ENCODE peak calls at places on chromosome 10, in ten cellular contexts. One of them, this sample, is unnamed.

GRCh38 chr10:77925410-77925794 is 1.2 kb downstream of the DLG5 start:
- DNase-seq in brain microvascular endothelial cell: no peak
- DNase-seq in astrocyte of the spinal cord: peak; percentile 29
- DNase-seq in adrenal gland: peak; percentile 49
- DNase-seq in Caco-2: no peak
- DNase-seq in fibroblast of lung: peak; percentile 45
- DNase-seq in AG10803: peak; percentile 49
- DNase-seq in pancreas: no peak
- DNase-seq in CD4-positive, alpha-beta T cell: no peak
- DNase-seq in GM10248: no peak
- DNase-seq in this sample: peak; percentile 53

GRCh38 chr10:70765794-70766594 is 19.2 kb downstream of the TBATA start:
- DNase-seq in brain microvascular endothelial cell: no peak
- DNase-seq in astrocyte of the spinal cord: no peak
- DNase-seq in adrenal gland: no peak
- DNase-seq in Caco-2: peak; percentile 24
- DNase-seq in fibroblast of lung: no peak
- DNase-seq in AG10803: no peak
- DNase-seq in pancreas: no peak
- DNase-seq in CD4-positive, alpha-beta T cell: no peak
- DNase-seq in GM10248: no peak
- DNase-seq in this sample: no peak

GRCh38 chr10:24723386-24723787 is 300 bp downstream of the ARHGAP21 start:
- DNase-seq in brain microvascular endothelial cell: no peak
- DNase-seq in astrocyte of the spinal cord: peak; percentile 31
- DNase-seq in adrenal gland: peak; percentile 49
- DNase-seq in Caco-2: peak; percentile 48
- DNase-seq in fibroblast of lung: peak; percentile 42
- DNase-seq in AG10803: peak; percentile 41
- DNase-seq in pancreas: peak; percentile 75
- DNase-seq in CD4-positive, alpha-beta T cell: no peak
- DNase-seq in GM10248: peak; percentile 49
- DNase-seq in this sample: peak; percentile 23

GRCh38 chr10:118629211-118629610 is 33.8 kb upstream of the PRLHR start:
- DNase-seq in brain microvascular endothelial cell: no peak
- DNase-seq in astrocyte of the spinal cord: no peak
- DNase-seq in adrenal gland: no peak
- DNase-seq in Caco-2: no peak
- DNase-seq in fibroblast of lung: no peak
- DNase-seq in AG10803: peak; percentile 50
- DNase-seq in pancreas: no peak
- DNase-seq in CD4-positive, alpha-beta T cell: no peak
- DNase-seq in GM10248: no peak
- DNase-seq in this sample: no peak

GRCh38 chr10:68560916-68561691 is 967 bp downstream of the TET1 start:
- DNase-seq in brain microvascular endothelial cell: no peak
- DNase-seq in astrocyte of the spinal cord: peak; percentile 33
- DNase-seq in adrenal gland: peak; percentile 17
- DNase-seq in Caco-2: peak; percentile 63
- DNase-seq in fibroblast of lung: peak; percentile 34
- DNase-seq in AG10803: no peak
- DNase-seq in pancreas: peak; percentile 63
- DNase-seq in CD4-positive, alpha-beta T cell: no peak
- DNase-seq in GM10248: peak; percentile 29
- DNase-seq in this sample: no peak

GRCh38 chr10:111171183-111171582 is 94.4 kb downstream of the ADRA2A start:
- DNase-seq in brain microvascular endothelial cell: no peak
- DNase-seq in astrocyte of the spinal cord: no peak
- DNase-seq in adrenal gland: no peak
- DNase-seq in Caco-2: no peak
- DNase-seq in fibroblast of lung: no peak
- DNase-seq in AG10803: no peak
- DNase-seq in pancreas: no peak
- DNase-seq in CD4-positive, alpha-beta T cell: no peak
- DNase-seq in GM10248: no peak
- DNase-seq in this sample: no peak

GRCh38 chr10:10807106-10807505 is 210.6 kb upstream of the CELF2 start:
- DNase-seq in brain microvascular endothelial cell: no peak
- DNase-seq in astrocyte of the spinal cord: no peak
- DNase-seq in adrenal gland: no peak
- DNase-seq in Caco-2: no peak
- DNase-seq in fibroblast of lung: no peak
- DNase-seq in AG10803: no peak
- DNase-seq in pancreas: no peak
- DNase-seq in CD4-positive, alpha-beta T cell: no peak
- DNase-seq in GM10248: no peak
- DNase-seq in this sample: no peak

GRCh38 chr10:90602815-90603600 is 254.8 kb downstream of the HTR7 start:
- DNase-seq in brain microvascular endothelial cell: peak; percentile 88
- DNase-seq in astrocyte of the spinal cord: peak; percentile 60
- DNase-seq in adrenal gland: no peak
- DNase-seq in Caco-2: no peak
- DNase-seq in fibroblast of lung: peak; percentile 79
- DNase-seq in AG10803: peak; percentile 34
- DNase-seq in pancreas: no peak
- DNase-seq in CD4-positive, alpha-beta T cell: no peak
- DNase-seq in GM10248: no peak
- DNase-seq in this sample: no peak

GRCh38 chr10:30996481-30996980 is 35.1 kb downstream of the ZNF438 start:
- DNase-seq in brain microvascular endothelial cell: no peak
- DNase-seq in astrocyte of the spinal cord: no peak
- DNase-seq in adrenal gland: no peak
- DNase-seq in Caco-2: no peak
- DNase-seq in fibroblast of lung: no peak
- DNase-seq in AG10803: peak; percentile 63
- DNase-seq in pancreas: no peak
- DNase-seq in CD4-positive, alpha-beta T cell: no peak
- DNase-seq in GM10248: no peak
- DNase-seq in this sample: no peak

GRCh38 chr10:50604049-50604640 is 19.6 kb downstream of the SGMS1 start:
- DNase-seq in brain microvascular endothelial cell: no peak
- DNase-seq in astrocyte of the spinal cord: no peak
- DNase-seq in adrenal gland: no peak
- DNase-seq in Caco-2: no peak
- DNase-seq in fibroblast of lung: peak; percentile 31
- DNase-seq in AG10803: peak; percentile 87
- DNase-seq in pancreas: no peak
- DNase-seq in CD4-positive, alpha-beta T cell: no peak
- DNase-seq in GM10248: peak; percentile 43
- DNase-seq in this sample: peak; percentile 32

GRCh38 chr10:13184726-13185514 is 23.6 kb downstream of the MCM10 start:
- DNase-seq in brain microvascular endothelial cell: no peak
- DNase-seq in astrocyte of the spinal cord: no peak
- DNase-seq in adrenal gland: no peak
- DNase-seq in Caco-2: no peak
- DNase-seq in fibroblast of lung: no peak
- DNase-seq in AG10803: no peak
- DNase-seq in pancreas: no peak
- DNase-seq in CD4-positive, alpha-beta T cell: no peak
- DNase-seq in GM10248: no peak
- DNase-seq in this sample: no peak

GRCh38 chr10:48317321-48317990 is 11.0 kb downstream of the MAPK8 start:
- DNase-seq in brain microvascular endothelial cell: no peak
- DNase-seq in astrocyte of the spinal cord: no peak
- DNase-seq in adrenal gland: no peak
- DNase-seq in Caco-2: no peak
- DNase-seq in fibroblast of lung: peak; percentile 34
- DNase-seq in AG10803: no peak
- DNase-seq in pancreas: no peak
- DNase-seq in CD4-positive, alpha-beta T cell: no peak
- DNase-seq in GM10248: no peak
- DNase-seq in this sample: no peak

GRCh38 chr10:64089648-64090047 is 568.4 kb downstream of the REEP3 start:
- DNase-seq in brain microvascular endothelial cell: no peak
- DNase-seq in astrocyte of the spinal cord: no peak
- DNase-seq in adrenal gland: no peak
- DNase-seq in Caco-2: no peak
- DNase-seq in fibroblast of lung: no peak
- DNase-seq in AG10803: no peak
- DNase-seq in pancreas: no peak
- DNase-seq in CD4-positive, alpha-beta T cell: no peak
- DNase-seq in GM10248: no peak
- DNase-seq in this sample: no peak

GRCh38 chr10:131088619-131089018 is 222.9 kb downstream of the TCERG1L start:
- DNase-seq in brain microvascular endothelial cell: no peak
- DNase-seq in astrocyte of the spinal cord: no peak
- DNase-seq in adrenal gland: no peak
- DNase-seq in Caco-2: no peak
- DNase-seq in fibroblast of lung: no peak
- DNase-seq in AG10803: no peak
- DNase-seq in pancreas: no peak
- DNase-seq in CD4-positive, alpha-beta T cell: no peak
- DNase-seq in GM10248: no peak
- DNase-seq in this sample: no peak
- TF ChIP-seq CTCF in brain microvascular endothelial cell: no peak
- TF ChIP-seq CTCF in astrocyte of the spinal cord: no peak
- TF ChIP-seq CTCF in adrenal gland: no peak
- TF ChIP-seq CTCF in Caco-2: no peak
- TF ChIP-seq CTCF in fibroblast of lung: no peak
- TF ChIP-seq CTCF in AG10803: no peak
- TF ChIP-seq CTCF in pancreas: no peak
- TF ChIP-seq CTCF in CD4-positive, alpha-beta T cell: no peak
- TF ChIP-seq CTCF in GM10248: no peak
- TF ChIP-seq CTCF in this sample: no peak

DNA sequence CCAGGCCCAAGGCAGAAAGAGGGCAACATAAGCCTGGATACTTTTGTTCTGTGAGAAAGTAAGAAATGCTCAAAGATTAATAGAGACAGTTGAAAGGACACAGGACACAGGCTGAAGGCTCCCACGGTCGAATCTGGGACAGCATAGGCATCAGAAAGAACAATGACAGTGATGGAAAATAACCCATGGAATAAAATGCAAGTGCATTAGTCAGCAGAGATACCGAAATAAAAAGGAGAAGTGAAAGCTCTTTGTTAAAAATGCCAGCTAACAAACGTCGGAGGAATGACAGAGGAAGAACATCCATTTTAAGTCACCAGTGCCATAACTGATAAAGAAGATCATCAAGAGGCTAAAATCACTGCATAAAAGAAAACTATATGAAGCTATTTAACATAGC is 19.7 kb upstream of the AGAP5 start:
- DNase-seq in brain microvascular endothelial cell: no peak
- DNase-seq in astrocyte of the spinal cord: no peak
- DNase-seq in adrenal gland: peak; percentile 60
- DNase-seq in Caco-2: no peak
- DNase-seq in fibroblast of lung: no peak
- DNase-seq in AG10803: no peak
- DNase-seq in pancreas: no peak
- DNase-seq in CD4-positive, alpha-beta T cell: no peak
- DNase-seq in GM10248: peak; percentile 31
- DNase-seq in this sample: no peak
- TF ChIP-seq CTCF in brain microvascular endothelial cell: no peak
- TF ChIP-seq CTCF in astrocyte of the spinal cord: no peak
- TF ChIP-seq CTCF in adrenal gland: no peak
- TF ChIP-seq CTCF in Caco-2: no peak
- TF ChIP-seq CTCF in fibroblast of lung: no peak
- TF ChIP-seq CTCF in AG10803: no peak
- TF ChIP-seq CTCF in pancreas: no peak
- TF ChIP-seq CTCF in CD4-positive, alpha-beta T cell: no peak
- TF ChIP-seq CTCF in GM10248: no peak
- TF ChIP-seq CTCF in this sample: no peak

GRCh38 chr10:75919913-75920312 is 488.5 kb downstream of the LRMDA start:
- DNase-seq in brain microvascular endothelial cell: no peak
- DNase-seq in astrocyte of the spinal cord: no peak
- DNase-seq in adrenal gland: no peak
- DNase-seq in Caco-2: no peak
- DNase-seq in fibroblast of lung: no peak
- DNase-seq in AG10803: no peak
- DNase-seq in pancreas: no peak
- DNase-seq in CD4-positive, alpha-beta T cell: no peak
- DNase-seq in GM10248: no peak
- DNase-seq in this sample: no peak
- TF ChIP-seq CTCF in brain microvascular endothelial cell: no peak
- TF ChIP-seq CTCF in astrocyte of the spinal cord: no peak
- TF ChIP-seq CTCF in adrenal gland: no peak
- TF ChIP-seq CTCF in Caco-2: no peak
- TF ChIP-seq CTCF in fibroblast of lung: no peak
- TF ChIP-seq CTCF in AG10803: no peak
- TF ChIP-seq CTCF in pancreas: no peak
- TF ChIP-seq CTCF in CD4-positive, alpha-beta T cell: no peak
- TF ChIP-seq CTCF in GM10248: no peak
- TF ChIP-seq CTCF in this sample: no peak

GRCh38 chr10:32372000-32372875 is 25.3 kb upstream of the EPC1 start:
- DNase-seq in brain microvascular endothelial cell: no peak
- DNase-seq in astrocyte of the spinal cord: no peak
- DNase-seq in adrenal gland: no peak
- DNase-seq in Caco-2: no peak
- DNase-seq in fibroblast of lung: no peak
- DNase-seq in AG10803: no peak
- DNase-seq in pancreas: peak; percentile 69
- DNase-seq in CD4-positive, alpha-beta T cell: no peak
- DNase-seq in GM10248: no peak
- DNase-seq in this sample: no peak

GRCh38 chr10:32371101-32371500 is 24.1 kb upstream of the EPC1 start:
- DNase-seq in brain microvascular endothelial cell: no peak
- DNase-seq in astrocyte of the spinal cord: no peak
- DNase-seq in adrenal gland: no peak
- DNase-seq in Caco-2: no peak
- DNase-seq in fibroblast of lung: no peak
- DNase-seq in AG10803: no peak
- DNase-seq in pancreas: no peak
- DNase-seq in CD4-positive, alpha-beta T cell: no peak
- DNase-seq in GM10248: no peak
- DNase-seq in this sample: no peak

GRCh38 chr10:32366111-32366510 is 19.2 kb upstream of the EPC1 start:
- DNase-seq in brain microvascular endothelial cell: no peak
- DNase-seq in astrocyte of the spinal cord: no peak
- DNase-seq in adrenal gland: no peak
- DNase-seq in Caco-2: no peak
- DNase-seq in fibroblast of lung: no peak
- DNase-seq in AG10803: no peak
- DNase-seq in pancreas: no peak
- DNase-seq in CD4-positive, alpha-beta T cell: no peak
- DNase-seq in GM10248: no peak
- DNase-seq in this sample: no peak

GRCh38 chr10:32366588-32366987 is 19.6 kb upstream of the EPC1 start:
- DNase-seq in brain microvascular endothelial cell: no peak
- DNase-seq in astrocyte of the spinal cord: no peak
- DNase-seq in adrenal gland: no peak
- DNase-seq in Caco-2: no peak
- DNase-seq in fibroblast of lung: no peak
- DNase-seq in AG10803: no peak
- DNase-seq in pancreas: no peak
- DNase-seq in CD4-positive, alpha-beta T cell: no peak
- DNase-seq in GM10248: no peak
- DNase-seq in this sample: no peak

DNA sequence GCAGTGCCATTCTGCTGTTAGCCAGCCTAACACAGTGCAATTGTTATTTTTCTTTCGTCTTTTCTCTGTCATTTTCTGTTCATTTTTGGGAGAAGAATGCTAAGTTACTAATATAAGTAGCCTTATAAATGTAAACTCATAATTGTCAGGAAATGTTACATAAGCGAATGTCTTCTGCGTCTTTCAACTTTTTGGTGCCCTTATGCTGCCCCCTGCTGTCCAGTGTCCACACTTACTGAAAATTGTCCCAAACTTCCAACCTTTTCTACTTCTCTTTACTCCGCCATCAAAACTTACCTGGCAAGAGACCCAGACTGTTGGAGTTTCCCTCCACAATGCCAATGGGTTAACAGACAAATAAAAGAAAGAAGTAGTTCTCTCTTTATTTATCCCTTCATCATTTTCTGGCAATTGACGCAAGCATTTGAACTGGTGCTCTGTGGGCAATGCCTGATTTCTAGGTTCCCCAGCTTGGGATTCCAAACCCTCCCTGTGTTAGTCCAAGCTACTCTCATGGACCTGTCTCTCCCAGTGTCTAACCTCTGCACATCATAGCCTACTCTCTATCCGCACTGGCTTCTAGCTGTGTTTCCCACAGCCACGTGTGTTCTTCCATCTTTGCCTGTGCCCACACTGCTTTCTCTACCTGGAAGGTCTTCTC is 21.0 kb upstream of the EPC1 start:
- DNase-seq in brain microvascular endothelial cell: peak; percentile 34
- DNase-seq in astrocyte of the spinal cord: peak; percentile 70
- DNase-seq in adrenal gland: peak; percentile 74
- DNase-seq in Caco-2: peak; percentile 75
- DNase-seq in fibroblast of lung: peak; percentile 46
- DNase-seq in AG10803: peak; percentile 70
- DNase-seq in pancreas: no peak
- DNase-seq in CD4-positive, alpha-beta T cell: peak; percentile 72
- DNase-seq in GM10248: peak; percentile 57
- DNase-seq in this sample: peak; percentile 42
- TF ChIP-seq CTCF in brain microvascular endothelial cell: peak; percentile 82
- TF ChIP-seq CTCF in astrocyte of the spinal cord: peak; percentile 71
- TF ChIP-seq CTCF in adrenal gland: peak; percentile 82
- TF ChIP-seq CTCF in Caco-2: peak; percentile 93
- TF ChIP-seq CTCF in fibroblast of lung: peak; percentile 76
- TF ChIP-seq CTCF in AG10803: peak; percentile 83
- TF ChIP-seq CTCF in pancreas: peak; percentile 51
- TF ChIP-seq CTCF in CD4-positive, alpha-beta T cell: peak; percentile 92
- TF ChIP-seq CTCF in GM10248: peak; percentile 60
- TF ChIP-seq CTCF in this sample: peak; percentile 94

This sample was measured in HFFc6.